ENCODE peak calls at places on chromosome 2, in five cellular contexts. R is H54; A is substantia nigra; O is CD8-positive, alpha-beta T cell; H is left ventricle myocardium superior. Q is an unnamed sample.

GRCh38 chr2:199979841-199980628 is 24.7 kb downstream of the MAIP1 start:
- DNase-seq in O (peak; percentile 69), A (peak; percentile 56), R (no peak), H (peak; percentile 92), Q (peak; percentile 94)

GRCh38 chr2:102520009-102520408 is 47.0 kb downstream of the SLC9A4 start:
- DNase-seq in H (no peak), O (no peak), A (no peak), R (peak; percentile 19), Q (no peak)

GRCh38 chr2:236946871-236947270 is 138.8 kb upstream of the COPS8 start:
- DNase-seq in R (no peak), A (no peak), H (no peak), O (no peak), Q (no peak)

GRCh38 chr2:71358931-71359671 is 27.5 kb downstream of the ZNF638 start:
- DNase-seq in A (no peak), R (peak; percentile 35), H (no peak), O (no peak), Q (no peak)

GRCh38 chr2:137173514-137173913 is 408.2 kb downstream of the THSD7B start:
- DNase-seq in H (no peak), A (no peak), R (peak; percentile 6), O (no peak), Q (no peak)

GRCh38 chr2:121634354-121635307 is 14.6 kb downstream of the CLASP1 start:
- DNase-seq in O (no peak), A (no peak), H (no peak), R (no peak), Q (no peak)

GRCh38 chr2:224904390-224904789 is 137.9 kb downstream of the DOCK10 start:
- DNase-seq in A (no peak), O (no peak), H (no peak), R (no peak), Q (no peak)

GRCh38 chr2:203905661-203906060 is 30.9 kb upstream of the ICOS start:
- DNase-seq in A (no peak), O (no peak), H (no peak), R (no peak), Q (no peak)

GRCh38 chr2:84914334-84914733 is 8.9 kb downstream of the TMSB10 start:
- DNase-seq in R (no peak), A (no peak), O (no peak), H (no peak), Q (no peak)

GRCh38 chr2:12478151-12479041 is 238.3 kb upstream of the TRIB2 start:
- DNase-seq in R (no peak), H (no peak), O (no peak), A (no peak), Q (no peak)

GRCh38 chr2:78654941-78655340 is 370.6 kb upstream of the REG3G start:
- DNase-seq in R (no peak), O (no peak), H (no peak), A (no peak), Q (no peak)

GRCh38 chr2:54984476-54984875 is 65.8 kb downstream of the RTN4 start:
- DNase-seq in A (no peak), H (no peak), R (no peak), O (no peak), Q (no peak)

GRCh38 chr2:112836695-112837117 is at the start of gene IL1B:
- DNase-seq in O (no peak), R (no peak), A (no peak), H (no peak), Q (no peak)

GRCh38 chr2:112960230-112960825 is 17.5 kb upstream of the IL36G start:
- DNase-seq in H (no peak), A (no peak), O (no peak), R (no peak), Q (no peak)

GRCh38 chr2:212249451-212249850 is 289.2 kb downstream of the ERBB4 start:
- DNase-seq in O (no peak), A (no peak), H (no peak), R (peak; percentile 1), Q (no peak)

GRCh38 chr2:3597567-3597966 is 2.7 kb downstream of the COLEC11 start:
- DNase-seq in O (no peak), A (no peak), R (no peak), H (no peak), Q (no peak)

GRCh38 chr2:200469708-200470600 is 39.9 kb downstream of the KCTD18 start:
- DNase-seq in A (peak; percentile 68), R (no peak), O (no peak), H (peak; percentile 51), Q (peak; percentile 66)

GRCh38 chr2:173892341-173892740 is 72.8 kb downstream of the SP3 start:
- DNase-seq in R (no peak), O (no peak), A (no peak), H (no peak), Q (no peak)

GRCh38 chr2:138237657-138238384 is 263.7 kb upstream of the SPOPL start:
- DNase-seq in O (no peak), R (no peak), H (peak; percentile 25), A (no peak), Q (no peak)

GRCh38 chr2:48844418-48845155 is 89.1 kb upstream of the LHCGR start:
- DNase-seq in O (no peak), H (no peak), R (no peak), A (no peak), Q (no peak)

GRCh38 chr2:59660262-59660661 is 893.2 kb downstream of the BCL11A start:
- DNase-seq in R (no peak), H (no peak), A (no peak), O (no peak), Q (no peak)

GRCh38 chr2:31233216-31233615 is 736 bp upstream of the EHD3 start:
- DNase-seq in H (no peak), A (no peak), R (no peak), O (no peak), Q (no peak)

GRCh38 chr2:205364261-205364660 is 318.0 kb upstream of the NRP2 start:
- DNase-seq in R (no peak), A (no peak), H (no peak), O (no peak), Q (no peak)

GRCh38 chr2:49459314-49459993 is 305.1 kb upstream of the FSHR start:
- DNase-seq in R (no peak), H (no peak), O (no peak), A (no peak), Q (no peak)

GRCh38 chr2:47254464-47254863 is 99.4 kb upstream of the STPG4 start:
- DNase-seq in H (no peak), O (no peak), R (no peak), A (no peak), Q (no peak)

GRCh38 chr2:145350011-145350410 is 830.1 kb upstream of the ZEB2 start:
- DNase-seq in H (no peak), R (no peak), A (no peak), O (no peak), Q (no peak)

GRCh38 chr2:67389788-67390187 is 7.3 kb upstream of the ETAA1 start:
- DNase-seq in O (no peak), H (no peak), R (no peak), A (no peak), Q (no peak)

GRCh38 chr2:177353084-177353483 is 39.5 kb upstream of the AGPS start:
- DNase-seq in A (no peak), H (no peak), R (no peak), O (no peak), Q (no peak)